ENCODE peak calls at places on chromosome 19, in four cellular contexts. J is Peyer's patch, E is psoas muscle, Z is heart left ventricle. T is an unnamed sample. For H3K9me3, the result is how much of the 10 kb centered on the place peaks cover.

GRCh38 chr19:28633223-28634030 is 579.5 kb downstream of the UQCRFS1 start:
- DNase-seq in J (no peak), E (peak), Z (no peak), T (peak)

GRCh38 chr19:6970478-6970877 is 50.8 kb downstream of the MBD3L2B start:
- DNase-seq in Z (no peak), E (no peak), J (no peak), T (no peak)

GRCh38 chr19:47762615-47763308 is 15.7 kb upstream of the SELENOW start:
- DNase-seq in J (no peak), Z (peak), E (no peak), T (no peak)

GRCh38 chr19:629961-630714 is 3.2 kb downstream of the POLRMT start:
- DNase-seq in Z (no peak), E (no peak), J (no peak), T (peak)

GRCh38 chr19:10907925-10908324 is 20.5 kb downstream of the YIPF2 start:
- DNase-seq in E (no peak), J (no peak), Z (no peak), T (no peak)

GRCh38 chr19:53597023-53597422 is 34.8 kb upstream of the DPRX start:
- DNase-seq in J (no peak), Z (no peak), E (no peak), T (no peak)

GRCh38 chr19:23851966-23852365 is 62.7 kb upstream of the ZNF726 start:
- DNase-seq in Z (no peak), E (no peak), J (no peak), T (no peak)

GRCh38 chr19:47509973-47510372 is 4.9 kb downstream of the NAPA start:
- DNase-seq in E (peak), Z (peak), J (no peak), T (peak)

GRCh38 chr19:18274776-18275356 is 614 bp upstream of the IQCN start:
- DNase-seq in J (no peak), E (peak), Z (peak), T (peak)

GRCh38 chr19:43751466-43752220 is 3.1 kb downstream of the SMG9 start:
- DNase-seq in Z (no peak), J (no peak), E (no peak), T (no peak)

GRCh38 chr19:52735734-52736133 is 890 bp upstream of the ZNF611 start:
- DNase-seq in J (no peak), Z (peak), E (peak), T (peak)

GRCh38 chr19:41616785-41617621 is 9.9 kb downstream of the CEACAM4 start:
- DNase-seq in Z (no peak), J (no peak), E (no peak), T (no peak)

GRCh38 chr19:51503891-51504290 is 2.3 kb upstream of the SIGLEC12 start:
- DNase-seq in Z (no peak), E (no peak), J (no peak), T (no peak)

GRCh38 chr19:48139053-48139452 is 28.4 kb upstream of the PLA2G4C start:
- DNase-seq in J (no peak), Z (no peak), E (no peak), T (no peak)

GRCh38 chr19:21698215-21698614 is 69.2 kb downstream of the ZNF100 start:
- DNase-seq in E (no peak), J (no peak), Z (no peak), T (no peak)

GRCh38 chr19:22610121-22610520 is 24.0 kb upstream of the ZNF492 start:
- DNase-seq in E (no peak), J (no peak), Z (no peak), T (no peak)

GRCh38 chr19:14509382-14509781 is 8.8 kb downstream of the DNAJB1 start:
- DNase-seq in J (no peak), Z (no peak), E (no peak), T (no peak)

GRCh38 chr19:6767081-6767356 is 216 bp downstream of the SH2D3A start:
- DNase-seq in E (no peak), Z (no peak), J (no peak), T (no peak)

GRCh38 chr19:30367421-30367820 is 4.8 kb upstream of the ZNF536 start:
- DNase-seq in E (no peak), Z (no peak), J (no peak), T (no peak)

GRCh38 chr19:11261902-11262839 is at the start of gene DOCK6:
- DNase-seq in J (peak), E (peak), Z (peak), T (peak)

DNA sequence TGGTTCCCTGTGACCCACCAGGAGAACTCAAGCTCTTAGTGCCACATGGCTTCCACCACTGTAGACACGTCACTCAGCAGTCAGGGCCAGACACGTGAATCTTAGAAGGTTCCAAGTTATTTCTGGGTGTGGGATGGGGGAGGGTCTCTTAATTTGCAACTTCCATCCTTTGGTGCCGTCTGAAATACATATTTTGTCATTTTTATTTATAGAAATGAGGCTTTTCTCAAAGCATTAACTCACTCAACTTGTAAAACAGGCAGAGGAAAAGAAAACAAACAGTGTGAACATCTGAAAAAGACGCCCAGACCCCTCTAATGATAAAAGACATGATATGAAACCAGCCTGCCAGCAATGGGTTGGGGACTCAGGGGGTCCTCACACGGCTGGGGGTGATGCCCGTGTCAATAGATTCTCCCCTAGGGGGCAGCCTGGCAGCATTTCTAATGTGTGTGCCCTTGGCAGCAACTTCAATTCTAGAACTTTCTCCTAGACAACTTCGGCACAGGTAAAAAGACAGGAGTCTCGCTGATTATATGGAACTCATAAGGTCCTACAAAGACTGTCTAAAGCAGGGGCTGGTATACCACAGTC is 15.4 kb downstream of the PIP5K1C start:
- DNase-seq in Z (no peak), J (no peak), E (no peak), T (no peak)
- TF ChIP-seq CTCF in Z (no peak), J (no peak), E (no peak), T (no peak)

GRCh38 chr19:57708641-57709354 is at the start of gene ZNF154:
- DNase-seq in E (peak), J (peak), Z (peak), T (peak)
- H3K9me3 ChIP-seq in E (under half), J (under half), Z (under half), T (under half)

GRCh38 chr19:4721196-4721595 is 2.4 kb downstream of the DPP9 start:
- DNase-seq in Z (no peak), E (no peak), J (no peak), T (no peak)

GRCh38 chr19:4722671-4723464 is 774 bp downstream of the DPP9 start:
- DNase-seq in Z (no peak), J (peak), E (no peak), T (peak)

GRCh38 chr19:4720037-4720700 is 3.5 kb downstream of the DPP9 start:
- DNase-seq in E (no peak), J (no peak), Z (no peak), T (no peak)

GRCh38 chr19:4724252-4724514 is 541 bp upstream of the DPP9 start:
- DNase-seq in E (no peak), Z (no peak), J (peak), T (no peak)

GRCh38 chr19:4723465-4724251 is at the start of gene DPP9:
- DNase-seq in Z (peak), E (peak), J (peak), T (peak)
- TF ChIP-seq CTCF in Z (no peak), E (peak), J (peak), T (no peak)

DNA sequence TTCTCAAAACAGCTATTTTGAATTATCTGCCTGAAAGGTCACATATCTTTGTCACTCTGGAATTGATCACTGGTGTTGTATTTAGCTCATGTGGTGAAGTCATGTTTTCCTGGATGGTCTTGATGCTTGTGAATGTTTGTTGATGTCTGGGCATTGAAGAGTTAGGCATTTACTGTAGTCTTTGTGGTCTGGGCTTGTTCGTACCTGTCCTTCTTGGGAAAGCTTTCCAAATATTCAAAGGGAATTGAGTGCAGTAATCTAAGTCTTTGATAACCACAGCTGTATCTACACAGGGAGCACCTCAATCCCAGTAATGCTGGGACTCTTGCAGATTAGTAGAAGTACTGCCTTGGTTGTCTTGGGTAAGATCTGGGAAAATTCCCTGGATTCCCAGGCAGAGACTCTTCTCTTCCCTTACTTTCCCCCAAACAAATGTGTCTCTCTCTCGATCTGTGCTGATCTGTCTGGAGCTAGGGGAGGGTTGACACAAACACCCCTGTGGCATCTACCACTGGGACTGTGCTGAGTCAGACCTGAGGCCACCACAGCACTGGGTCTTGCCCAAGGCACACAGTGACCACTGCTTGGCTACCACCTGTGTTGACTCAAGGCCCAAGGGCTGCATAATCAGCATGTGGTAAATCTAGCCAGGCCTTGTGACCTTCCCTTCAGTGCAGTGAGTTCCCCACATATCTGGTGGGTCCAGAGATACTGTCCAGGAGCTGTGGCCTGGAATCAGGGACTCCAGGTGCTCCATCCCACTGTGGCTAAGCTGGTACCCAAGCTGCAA is 5.5 kb upstream of the CYP4F3 start:
- DNase-seq in Z (no peak), J (no peak), E (no peak), T (no peak)
- H3K9me3 ChIP-seq in Z (under half), J (under half), E (under half), T (under half)

DNA sequence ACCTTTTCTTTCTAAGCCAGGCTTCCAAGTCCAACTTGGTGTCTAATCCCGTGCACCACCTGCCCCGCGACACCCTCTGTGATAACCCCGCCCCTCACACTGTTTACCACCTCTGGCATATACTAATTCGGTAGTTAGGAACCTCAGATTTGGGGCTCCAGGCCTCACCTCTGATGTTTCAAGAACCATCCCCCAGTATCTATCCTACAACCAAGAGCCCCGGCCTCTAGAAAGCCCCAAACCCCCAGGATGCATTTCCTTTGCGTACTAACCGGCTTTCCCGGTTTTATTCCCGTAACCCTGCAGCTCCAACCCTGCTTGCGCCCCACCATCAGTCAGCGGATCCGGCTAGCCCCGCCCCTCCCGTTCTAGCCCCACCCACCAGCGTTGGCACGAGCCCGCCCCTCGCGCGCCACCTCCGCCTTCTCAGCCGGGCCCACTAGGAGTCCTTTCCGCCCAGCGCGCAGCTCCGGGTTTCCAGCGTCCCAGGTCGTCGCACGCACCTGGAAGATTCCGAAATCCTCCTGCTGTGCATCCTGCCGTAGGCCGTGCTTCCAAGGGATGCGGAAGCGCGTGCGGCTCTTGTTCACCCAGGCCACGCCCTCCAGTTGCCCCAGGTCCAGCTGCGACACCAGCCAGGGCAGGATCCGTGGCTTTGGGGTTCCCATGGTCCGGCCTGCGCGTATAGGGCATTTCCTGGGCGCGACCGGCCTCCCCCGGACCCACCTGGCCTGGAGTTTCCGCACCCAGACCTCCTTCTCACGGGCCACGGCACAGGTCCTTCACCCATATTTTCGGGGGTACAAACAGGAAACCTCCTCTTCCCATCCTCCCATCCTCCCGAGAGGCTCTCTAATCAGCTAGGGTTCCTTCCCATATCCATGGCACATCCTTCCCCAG is 1.2 kb downstream of the IRF3 start:
- DNase-seq in J (peak), Z (peak), E (peak), T (peak)
- TF ChIP-seq CTCF in J (no peak), Z (peak), E (no peak), T (no peak)